ENCODE peak calls at places on chromosomes 11 and 22, in seven cellular contexts. One of them, this sample, is unnamed. For H3K27me3 and H3K4me1, the result is how much of the 10 kb centered on the place peaks cover.

GRCh38 chr11:35943761-35944502 is at the start of gene LDLRAD3:
- DNase-seq in body of pancreas: peak
- DNase-seq in sigmoid colon: peak
- DNase-seq in right atrium auricular region: peak
- DNase-seq in fibroblast of lung: peak
- DNase-seq in psoas muscle: peak
- DNase-seq in lung: peak
- DNase-seq in this sample: peak

GRCh38 chr22:24695958-24696511 is 78.5 kb downstream of the PIWIL3 start:
- DNase-seq in body of pancreas: no peak
- DNase-seq in sigmoid colon: no peak
- DNase-seq in right atrium auricular region: no peak
- DNase-seq in fibroblast of lung: peak
- DNase-seq in psoas muscle: no peak
- DNase-seq in lung: peak
- DNase-seq in this sample: no peak

GRCh38 chr11:112310414-112310813 is 49.8 kb upstream of the PLET1 start:
- DNase-seq in body of pancreas: no peak
- DNase-seq in sigmoid colon: no peak
- DNase-seq in right atrium auricular region: no peak
- DNase-seq in fibroblast of lung: no peak
- DNase-seq in psoas muscle: no peak
- DNase-seq in lung: no peak
- DNase-seq in this sample: no peak

GRCh38 chr22:33835196-33835788 is 85.0 kb downstream of the LARGE1 start:
- DNase-seq in body of pancreas: no peak
- DNase-seq in sigmoid colon: no peak
- DNase-seq in right atrium auricular region: no peak
- DNase-seq in fibroblast of lung: no peak
- DNase-seq in psoas muscle: peak
- DNase-seq in lung: no peak
- DNase-seq in this sample: no peak

GRCh38 chr11:44633641-44634040 is 68.2 kb downstream of the CD82 start:
- DNase-seq in body of pancreas: no peak
- DNase-seq in sigmoid colon: peak
- DNase-seq in right atrium auricular region: peak
- DNase-seq in fibroblast of lung: no peak
- DNase-seq in psoas muscle: no peak
- DNase-seq in lung: peak
- DNase-seq in this sample: no peak

GRCh38 chr11:36376315-36376887 is 80.3 kb downstream of the PRR5L start:
- DNase-seq in body of pancreas: peak
- DNase-seq in sigmoid colon: peak
- DNase-seq in right atrium auricular region: no peak
- DNase-seq in fibroblast of lung: no peak
- DNase-seq in psoas muscle: no peak
- DNase-seq in lung: no peak
- DNase-seq in this sample: no peak

GRCh38 chr11:83256602-83257340 is 29.4 kb downstream of the CCDC90B start:
- DNase-seq in body of pancreas: no peak
- DNase-seq in sigmoid colon: no peak
- DNase-seq in right atrium auricular region: no peak
- DNase-seq in fibroblast of lung: no peak
- DNase-seq in psoas muscle: no peak
- DNase-seq in lung: no peak
- DNase-seq in this sample: no peak

GRCh38 chr11:65778431-65778900 is 2.3 kb downstream of the AP5B1 start:
- DNase-seq in body of pancreas: no peak
- DNase-seq in sigmoid colon: peak
- DNase-seq in right atrium auricular region: no peak
- DNase-seq in fibroblast of lung: no peak
- DNase-seq in psoas muscle: no peak
- DNase-seq in lung: no peak
- DNase-seq in this sample: no peak

GRCh38 chr22:37301144-37301820 is 19.0 kb downstream of the CYTH4 start:
- DNase-seq in body of pancreas: no peak
- DNase-seq in sigmoid colon: no peak
- DNase-seq in right atrium auricular region: no peak
- DNase-seq in fibroblast of lung: peak
- DNase-seq in psoas muscle: no peak
- DNase-seq in lung: no peak
- DNase-seq in this sample: no peak

GRCh38 chr11:65498727-65498976 is 193 bp upstream of the MALAT1 start:
- DNase-seq in body of pancreas: no peak
- DNase-seq in sigmoid colon: no peak
- DNase-seq in right atrium auricular region: no peak
- DNase-seq in fibroblast of lung: no peak
- DNase-seq in psoas muscle: no peak
- DNase-seq in lung: no peak
- DNase-seq in this sample: no peak

GRCh38 chr11:43316451-43316850 is 4.7 kb downstream of the API5 start:
- DNase-seq in body of pancreas: no peak
- DNase-seq in sigmoid colon: no peak
- DNase-seq in right atrium auricular region: no peak
- DNase-seq in fibroblast of lung: no peak
- DNase-seq in psoas muscle: no peak
- DNase-seq in lung: no peak
- DNase-seq in this sample: no peak

GRCh38 chr11:133082851-133083488 is 449.3 kb downstream of the OPCML start:
- DNase-seq in body of pancreas: peak
- DNase-seq in sigmoid colon: no peak
- DNase-seq in right atrium auricular region: no peak
- DNase-seq in fibroblast of lung: peak
- DNase-seq in psoas muscle: peak
- DNase-seq in lung: peak
- DNase-seq in this sample: peak

GRCh38 chr11:107916671-107917241 is 11.5 kb upstream of the RAB39A start:
- DNase-seq in body of pancreas: no peak
- DNase-seq in sigmoid colon: no peak
- DNase-seq in right atrium auricular region: no peak
- DNase-seq in fibroblast of lung: peak
- DNase-seq in psoas muscle: no peak
- DNase-seq in lung: no peak
- DNase-seq in this sample: no peak

GRCh38 chr11:21040615-21041014 is 371.2 kb downstream of the NELL1 start:
- DNase-seq in body of pancreas: no peak
- DNase-seq in sigmoid colon: no peak
- DNase-seq in right atrium auricular region: no peak
- DNase-seq in fibroblast of lung: no peak
- DNase-seq in psoas muscle: no peak
- DNase-seq in lung: no peak
- DNase-seq in this sample: no peak

GRCh38 chr11:12803086-12803826 is 129.0 kb downstream of the TEAD1 start:
- DNase-seq in body of pancreas: no peak
- DNase-seq in sigmoid colon: no peak
- DNase-seq in right atrium auricular region: no peak
- DNase-seq in fibroblast of lung: peak
- DNase-seq in psoas muscle: no peak
- DNase-seq in lung: no peak
- DNase-seq in this sample: peak

GRCh38 chr11:3108183-3108721 is 51.0 kb upstream of the CARS1 start:
- DNase-seq in body of pancreas: no peak
- DNase-seq in sigmoid colon: peak
- DNase-seq in right atrium auricular region: no peak
- DNase-seq in fibroblast of lung: no peak
- DNase-seq in psoas muscle: peak
- DNase-seq in lung: no peak
- DNase-seq in this sample: no peak

DNA sequence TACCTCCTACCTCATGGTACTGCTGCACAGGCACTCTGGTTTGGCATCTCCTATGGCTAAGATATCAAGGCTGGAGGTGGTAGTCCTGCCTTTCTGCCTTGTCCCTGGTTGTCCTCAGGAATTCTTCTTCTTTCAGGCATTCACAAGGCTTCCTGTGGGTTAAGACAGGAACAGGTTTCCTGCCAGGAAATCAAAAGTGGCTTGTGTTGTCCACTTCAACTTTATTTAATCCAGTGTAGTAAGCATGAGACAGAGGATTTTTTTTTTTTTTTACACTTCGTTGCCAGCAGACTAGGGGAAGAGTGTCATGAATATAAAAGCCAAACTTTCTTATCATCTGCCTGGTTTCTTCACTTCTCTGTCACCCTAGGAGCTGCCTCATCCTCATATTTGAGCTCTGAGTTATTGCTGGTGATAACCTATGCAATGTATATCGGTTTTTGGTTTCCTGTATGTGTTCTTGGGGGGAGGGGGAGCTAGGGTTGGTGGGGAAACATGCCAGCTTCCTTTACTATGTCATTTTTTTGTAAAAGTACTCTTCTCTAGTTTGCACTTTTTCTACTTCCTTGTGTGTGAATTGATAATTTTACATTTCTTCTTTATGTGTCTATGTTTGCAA is 50.2 kb downstream of the XKR3 start:
- DNase-seq in body of pancreas: no peak
- DNase-seq in sigmoid colon: no peak
- DNase-seq in right atrium auricular region: no peak
- DNase-seq in fibroblast of lung: no peak
- DNase-seq in psoas muscle: no peak
- DNase-seq in lung: no peak
- DNase-seq in this sample: no peak
- TF ChIP-seq CTCF in body of pancreas: no peak
- TF ChIP-seq CTCF in sigmoid colon: no peak
- TF ChIP-seq CTCF in right atrium auricular region: no peak
- TF ChIP-seq CTCF in fibroblast of lung: no peak
- TF ChIP-seq CTCF in psoas muscle: no peak
- TF ChIP-seq CTCF in lung: no peak
- TF ChIP-seq CTCF in this sample: no peak

GRCh38 chr11:6260207-6260726 is 629 bp downstream of the CCKBR start:
- DNase-seq in body of pancreas: no peak
- DNase-seq in sigmoid colon: no peak
- DNase-seq in right atrium auricular region: no peak
- DNase-seq in fibroblast of lung: no peak
- DNase-seq in psoas muscle: no peak
- DNase-seq in lung: no peak
- DNase-seq in this sample: no peak

GRCh38 chr11:6258141-6258540 is 1.5 kb upstream of the CCKBR start:
- DNase-seq in body of pancreas: no peak
- DNase-seq in sigmoid colon: no peak
- DNase-seq in right atrium auricular region: no peak
- DNase-seq in fibroblast of lung: no peak
- DNase-seq in psoas muscle: no peak
- DNase-seq in lung: no peak
- DNase-seq in this sample: no peak

GRCh38 chr11:6259638-6260019 is at the start of gene CCKBR:
- DNase-seq in body of pancreas: peak
- DNase-seq in sigmoid colon: peak
- DNase-seq in right atrium auricular region: no peak
- DNase-seq in fibroblast of lung: no peak
- DNase-seq in psoas muscle: no peak
- DNase-seq in lung: no peak
- DNase-seq in this sample: no peak

GRCh38 chr11:6263664-6264063 is 4.0 kb downstream of the CCKBR start:
- DNase-seq in body of pancreas: no peak
- DNase-seq in sigmoid colon: no peak
- DNase-seq in right atrium auricular region: no peak
- DNase-seq in fibroblast of lung: no peak
- DNase-seq in psoas muscle: no peak
- DNase-seq in lung: no peak
- DNase-seq in this sample: no peak

GRCh38 chr11:6258571-6258998 is 1.1 kb upstream of the CCKBR start:
- DNase-seq in body of pancreas: no peak
- DNase-seq in sigmoid colon: no peak
- DNase-seq in right atrium auricular region: no peak
- DNase-seq in fibroblast of lung: no peak
- DNase-seq in psoas muscle: no peak
- DNase-seq in lung: no peak
- DNase-seq in this sample: no peak
- H3K27me3 ChIP-seq in body of pancreas: under half
- H3K27me3 ChIP-seq in sigmoid colon: under half
- H3K27me3 ChIP-seq in right atrium auricular region: under half
- H3K27me3 ChIP-seq in fibroblast of lung: under half
- H3K27me3 ChIP-seq in psoas muscle: under half
- H3K27me3 ChIP-seq in lung: under half
- H3K27me3 ChIP-seq in this sample: under half

DNA sequence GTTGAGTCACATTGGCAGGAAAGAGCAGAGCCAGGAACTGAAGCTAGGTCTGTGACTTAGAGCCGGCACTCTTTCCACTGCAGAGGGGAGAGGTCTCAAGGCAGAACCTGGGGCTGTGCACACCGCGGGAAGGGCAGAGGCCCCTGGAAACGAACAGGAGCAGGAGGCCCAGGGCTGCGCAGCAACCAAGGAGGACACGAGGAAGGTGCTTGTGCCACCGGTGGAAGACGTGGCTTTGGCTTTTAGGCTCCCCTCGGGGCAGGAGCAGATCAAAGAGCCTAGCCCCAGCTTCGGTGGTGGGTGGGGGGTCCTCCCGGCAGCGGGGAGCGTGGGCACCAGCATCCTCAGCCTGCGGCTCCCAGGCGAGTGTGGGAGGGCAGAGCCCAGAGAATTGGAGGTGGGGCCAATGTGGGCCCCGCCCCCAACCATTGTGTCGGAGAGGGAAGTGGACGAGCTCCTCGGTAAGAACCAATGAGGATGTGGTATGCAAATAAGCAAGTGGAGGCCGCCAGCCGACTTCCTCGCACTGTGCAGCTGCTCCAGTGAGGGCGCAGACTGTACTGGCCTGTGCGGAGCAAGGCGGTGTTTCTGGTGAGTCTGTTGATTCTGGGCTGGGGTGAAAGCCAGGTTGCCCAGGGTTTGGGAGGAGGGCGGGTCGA is at the start of gene CCDC116:
- DNase-seq in body of pancreas: no peak
- DNase-seq in sigmoid colon: no peak
- DNase-seq in right atrium auricular region: no peak
- DNase-seq in fibroblast of lung: no peak
- DNase-seq in psoas muscle: peak
- DNase-seq in lung: no peak
- DNase-seq in this sample: peak
- H3K4me1 ChIP-seq in body of pancreas: under half
- H3K4me1 ChIP-seq in sigmoid colon: under half
- H3K4me1 ChIP-seq in right atrium auricular region: under half
- H3K4me1 ChIP-seq in fibroblast of lung: under half
- H3K4me1 ChIP-seq in psoas muscle: under half
- H3K4me1 ChIP-seq in lung: under half
- H3K4me1 ChIP-seq in this sample: under half

GRCh38 chr22:39242809-39243442 is 1.9 kb downstream of the PDGFB start:
- DNase-seq in body of pancreas: peak
- DNase-seq in sigmoid colon: no peak
- DNase-seq in right atrium auricular region: no peak
- DNase-seq in fibroblast of lung: no peak
- DNase-seq in psoas muscle: no peak
- DNase-seq in lung: no peak
- DNase-seq in this sample: no peak

GRCh38 chr22:39245130-39246039 is 603 bp upstream of the PDGFB start:
- DNase-seq in body of pancreas: no peak
- DNase-seq in sigmoid colon: no peak
- DNase-seq in right atrium auricular region: no peak
- DNase-seq in fibroblast of lung: no peak
- DNase-seq in psoas muscle: no peak
- DNase-seq in lung: no peak
- DNase-seq in this sample: no peak

GRCh38 chr22:39243443-39244072 is 1.2 kb downstream of the PDGFB start:
- DNase-seq in body of pancreas: peak
- DNase-seq in sigmoid colon: no peak
- DNase-seq in right atrium auricular region: no peak
- DNase-seq in fibroblast of lung: no peak
- DNase-seq in psoas muscle: no peak
- DNase-seq in lung: no peak
- DNase-seq in this sample: no peak

GRCh38 chr22:39244496-39245129 is at the start of gene PDGFB:
- DNase-seq in body of pancreas: peak
- DNase-seq in sigmoid colon: no peak
- DNase-seq in right atrium auricular region: no peak
- DNase-seq in fibroblast of lung: no peak
- DNase-seq in psoas muscle: peak
- DNase-seq in lung: no peak
- DNase-seq in this sample: no peak

GRCh38 chr22:39244073-39244495 is 698 bp downstream of the PDGFB start:
- DNase-seq in body of pancreas: peak
- DNase-seq in sigmoid colon: no peak
- DNase-seq in right atrium auricular region: no peak
- DNase-seq in fibroblast of lung: no peak
- DNase-seq in psoas muscle: no peak
- DNase-seq in lung: no peak
- DNase-seq in this sample: no peak
- TF ChIP-seq CTCF in body of pancreas: no peak
- TF ChIP-seq CTCF in sigmoid colon: no peak
- TF ChIP-seq CTCF in right atrium auricular region: no peak
- TF ChIP-seq CTCF in fibroblast of lung: no peak
- TF ChIP-seq CTCF in psoas muscle: no peak
- TF ChIP-seq CTCF in lung: no peak
- TF ChIP-seq CTCF in this sample: no peak